ENCODE peak calls at places on chromosomes 5 and 9, in nine cellular contexts. N is WTC11; Q is nucleus accumbens; Z is activated CD4-positive, alpha-beta T cell treated with anti-CD3 and anti-CD28 coated beads for 4 hours; P is right lobe of liver; T is activated CD8-positive, alpha-beta T cell treated with anti-CD3 and anti-CD28 coated beads, Interleukin-2, amount 10 ng/mL, durations not matched to agents 7 days and 5 days; H is effector memory CD8-positive, alpha-beta T cell; D is stimulated activated CD4-positive, alpha-beta T cell treated with anti-CD3 and anti-CD28 coated beads, Interleukin-1b, Interleukin-23, amount 100 ng/mL, for 4 hours; M is brain microvascular endothelial cell. U is an unnamed sample.

GRCh38 chr9:134326754-134327526 is 685 bp downstream of the RXRA start:
- DNase-seq in D (no peak), Z (no peak), M (no peak), H (no peak), Q (no peak), T (no peak), N (no peak), P (peak; percentile 70), U (no peak)

GRCh38 chr5:123755587-123756324 is 243.8 kb downstream of the CSNK1G3 start:
- DNase-seq in M (peak; percentile 81), H (no peak), N (no peak), D (no peak), Q (no peak), T (no peak), Z (no peak), P (no peak), U (no peak)

GRCh38 chr9:80509358-80509757 is 937.6 kb downstream of the TLE4 start:
- DNase-seq in Z (no peak), H (no peak), T (no peak), D (no peak), P (no peak), Q (no peak), N (no peak), M (no peak), U (no peak)

GRCh38 chr9:2229109-2229733 is 214.1 kb downstream of the SMARCA2 start:
- DNase-seq in D (no peak), T (no peak), Q (no peak), H (no peak), N (no peak), M (no peak), Z (no peak), P (no peak), U (no peak)

GRCh38 chr5:44022622-44023021 is 366.6 kb downstream of the FGF10 start:
- DNase-seq in Z (no peak), Q (no peak), M (no peak), H (no peak), T (no peak), P (no peak), D (no peak), N (no peak), U (no peak)

GRCh38 chr5:123997354-123998215 is 485.6 kb downstream of the CSNK1G3 start:
- DNase-seq in T (no peak), Z (no peak), Q (no peak), N (no peak), M (peak; percentile 20), P (no peak), D (no peak), H (no peak), U (peak; percentile 27)

GRCh38 chr5:78640622-78641021 is 8.0 kb downstream of the LHFPL2 start:
- DNase-seq in M (no peak), D (no peak), Q (no peak), P (no peak), Z (no peak), H (no peak), T (no peak), N (no peak), U (no peak)

GRCh38 chr9:69637801-69638200 is 34.4 kb downstream of the APBA1 start:
- DNase-seq in T (no peak), D (no peak), Q (no peak), P (no peak), M (peak; percentile 60), H (no peak), Z (no peak), N (no peak), U (peak; percentile 15)

GRCh38 chr9:129467739-129468666 is 152.9 kb downstream of the C9orf50 start:
- DNase-seq in H (no peak), Q (no peak), D (no peak), P (no peak), Z (no peak), T (no peak), M (no peak), N (no peak), U (no peak)

GRCh38 chr5:172496671-172497371 is 42.5 kb upstream of the SH3PXD2B start:
- DNase-seq in H (no peak), T (peak; percentile 11), D (no peak), Z (no peak), P (no peak), Q (peak; percentile 28), M (peak; percentile 43), N (no peak), U (no peak)

GRCh38 chr9:116860509-116861120 is 173.5 kb downstream of the TRIM32 start:
- DNase-seq in H (no peak), T (peak; percentile 29), Q (peak; percentile 64), D (no peak), Z (peak; percentile 3), N (peak; percentile 87), P (peak; percentile 57), M (peak; percentile 58), U (peak; percentile 8)

GRCh38 chr9:120434532-120434931 is 145.4 kb downstream of the CDK5RAP2 start:
- DNase-seq in M (peak; percentile 52), Q (no peak), T (no peak), Z (no peak), N (no peak), D (no peak), H (no peak), P (no peak), U (no peak)

GRCh38 chr5:110716247-110717245 is 9.9 kb downstream of the TMEM232 start:
- DNase-seq in M (no peak), Z (no peak), P (no peak), D (no peak), Q (peak; percentile 5), H (no peak), T (no peak), N (no peak), U (no peak)

GRCh38 chr9:1032181-1032580 is 18.0 kb upstream of the DMRT2 start:
- DNase-seq in T (no peak), P (no peak), Q (no peak), D (no peak), M (no peak), H (no peak), N (no peak), Z (no peak), U (no peak)

GRCh38 chr9:112355305-112355953 is 22.0 kb upstream of the PTBP3 start:
- DNase-seq in P (peak; percentile 56), Z (no peak), N (no peak), H (no peak), D (no peak), Q (no peak), M (no peak), T (no peak), U (no peak)

GRCh38 chr5:132489051-132489770 is 1.4 kb downstream of the IRF1 start:
- DNase-seq in N (no peak), Z (no peak), P (no peak), M (no peak), H (no peak), T (peak; percentile 30), Q (no peak), D (no peak), U (no peak)

GRCh38 chr9:124776952-124777645 is at the start of gene OLFML2A:
- DNase-seq in H (peak; percentile 15), N (peak; percentile 66), Q (no peak), Z (no peak), T (no peak), P (no peak), D (no peak), M (no peak), U (no peak)

GRCh38 chr5:143361438-143361837 is 42.0 kb downstream of the NR3C1 start:
- DNase-seq in H (no peak), P (no peak), M (no peak), Z (no peak), D (no peak), Q (no peak), N (no peak), T (no peak), U (no peak)